ENCODE peak calls at places on chromosome 14, in four cellular contexts. W is A673, K is heart right ventricle, X is DND-41. M is an unnamed sample.
A peak's percentile ranks its signal among the peaks of the same experiment; 100 is the strongest.

GRCh38 chr14:78849952-78850351 is 679.8 kb downstream of the NRXN3 start:
- DNase-seq in W (no peak), K (no peak), X (no peak), M (no peak)

GRCh38 chr14:101072531-101072930 is 169.0 kb upstream of the RTL1 start:
- DNase-seq in W (no peak), K (no peak), X (peak; percentile 2), M (no peak)

GRCh38 chr14:98138666-98139065 is 1133.3 kb downstream of the BCL11B start:
- DNase-seq in W (peak; percentile 75), K (no peak), X (peak; percentile 81), M (peak; percentile 18)

GRCh38 chr14:24132061-24132685 is 1.7 kb downstream of the FITM1 start:
- DNase-seq in W (no peak), K (peak; percentile 50), X (no peak), M (no peak)

GRCh38 chr14:93954900-93955891 is 21.2 kb downstream of the ASB2 start:
- DNase-seq in W (no peak), K (no peak), X (peak; percentile 5), M (no peak)

GRCh38 chr14:68140801-68141200 is 321.2 kb downstream of the RAD51B start:
- DNase-seq in W (no peak), K (no peak), X (no peak), M (no peak)

GRCh38 chr14:22892488-22892887 is 9.5 kb downstream of the REM2 start:
- DNase-seq in W (no peak), K (no peak), X (no peak), M (no peak)

GRCh38 chr14:62943202-62943601 is 102.1 kb downstream of the KCNH5 start:
- DNase-seq in W (peak; percentile 33), K (no peak), X (no peak), M (no peak)

GRCh38 chr14:58430156-58430555 is 2.6 kb downstream of the KIAA0586 start:
- DNase-seq in W (no peak), K (no peak), X (no peak), M (no peak)

GRCh38 chr14:50798048-50798421 is 32.9 kb downstream of the NIN start:
- DNase-seq in W (no peak), K (no peak), X (no peak), M (no peak)

GRCh38 chr14:36556811-36557433 is 25.5 kb downstream of the NKX2-8 start:
- DNase-seq in W (peak; percentile 41), K (no peak), X (peak; percentile 33), M (peak; percentile 53)

GRCh38 chr14:24895243-24895583 is 154.7 kb downstream of the STXBP6 start:
- DNase-seq in W (no peak), K (no peak), X (no peak), M (no peak)

GRCh38 chr14:99119554-99119953 is 152.4 kb downstream of the BCL11B start:
- DNase-seq in W (no peak), K (no peak), X (no peak), M (no peak)

GRCh38 chr14:100031506-100032281 is 33.5 kb upstream of the EVL start:
- DNase-seq in W (peak; percentile 75), K (no peak), X (no peak), M (no peak)

DNA sequence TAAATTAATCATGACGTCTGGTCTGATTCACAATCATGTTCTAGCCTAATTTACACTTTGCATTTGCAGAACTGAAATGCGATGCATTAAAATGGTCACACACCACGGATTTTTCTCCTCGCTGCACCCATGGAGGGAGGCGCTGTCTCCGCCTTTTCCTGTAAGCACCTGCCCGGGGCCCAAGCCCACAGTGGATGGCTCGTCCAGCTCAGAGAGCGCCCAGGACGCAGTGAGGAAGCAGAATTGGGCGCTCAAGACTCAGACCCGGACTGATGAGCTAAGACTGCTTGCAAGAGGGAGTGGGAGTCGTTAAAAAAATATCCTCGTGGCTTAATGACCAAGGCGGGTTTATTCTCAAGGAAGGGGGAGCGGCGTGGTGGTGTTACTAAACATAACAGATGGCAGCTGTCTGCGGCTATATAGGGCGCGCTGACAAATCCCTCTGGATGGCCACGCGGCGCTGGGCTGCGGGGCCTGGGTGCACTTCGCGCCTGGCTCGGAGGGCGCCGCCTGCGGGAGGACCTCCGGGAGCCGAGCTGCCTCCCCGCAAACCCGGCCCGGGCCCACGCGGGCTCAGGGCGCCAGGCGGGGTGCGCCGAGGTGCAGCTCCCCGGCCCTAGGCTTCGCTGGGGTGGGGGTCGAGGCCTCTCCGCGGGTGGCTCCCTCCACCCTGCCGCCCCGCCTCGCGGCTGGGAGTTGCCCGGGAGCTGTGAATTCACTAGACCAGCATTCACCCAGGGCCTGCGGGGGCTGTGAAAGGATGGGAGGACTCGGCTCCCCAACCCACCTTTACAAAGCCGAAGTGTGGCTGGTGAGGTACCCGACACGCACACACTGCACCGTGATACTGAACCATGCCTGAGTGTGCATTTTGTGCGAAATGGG is 78.7 kb downstream of the PPM1A start:
- DNase-seq in W (peak; percentile 48), K (peak; percentile 23), X (no peak), M (no peak)
- TF ChIP-seq CTCF in W (no peak), K (peak; percentile 27), X (no peak), M (no peak)

GRCh38 chr14:104968541-104969401 is 9.4 kb downstream of the AHNAK2 start:
- DNase-seq in W (peak; percentile 36), K (no peak), X (no peak), M (no peak)
- H3K4me1 ChIP-seq in W (peaks cover 17% of the 10 kb centered on the region), K (peaks cover 50% of the 10 kb centered on the region), X (no peaks in the 10 kb centered on the region), M (no peaks in the 10 kb centered on the region)

GRCh38 chr14:28012629-28013415 is 753.8 kb upstream of the FOXG1 start:
- DNase-seq in W (no peak), K (no peak), X (no peak), M (no peak)
- TF ChIP-seq CTCF in W (no peak), K (no peak), X (no peak), M (no peak)

GRCh38 chr14:95495093-95495492 is 21.4 kb downstream of the SYNE3 start:
- DNase-seq in W (no peak), K (no peak), X (no peak), M (no peak)

GRCh38 chr14:95493503-95493902 is 22.9 kb downstream of the SYNE3 start:
- DNase-seq in W (no peak), K (no peak), X (no peak), M (no peak)

GRCh38 chr14:95493976-95494375 is 22.5 kb downstream of the SYNE3 start:
- DNase-seq in W (no peak), K (no peak), X (no peak), M (no peak)

GRCh38 chr14:95495538-95496025 is 20.9 kb downstream of the SYNE3 start:
- DNase-seq in W (no peak), K (no peak), X (no peak), M (no peak)

DNA sequence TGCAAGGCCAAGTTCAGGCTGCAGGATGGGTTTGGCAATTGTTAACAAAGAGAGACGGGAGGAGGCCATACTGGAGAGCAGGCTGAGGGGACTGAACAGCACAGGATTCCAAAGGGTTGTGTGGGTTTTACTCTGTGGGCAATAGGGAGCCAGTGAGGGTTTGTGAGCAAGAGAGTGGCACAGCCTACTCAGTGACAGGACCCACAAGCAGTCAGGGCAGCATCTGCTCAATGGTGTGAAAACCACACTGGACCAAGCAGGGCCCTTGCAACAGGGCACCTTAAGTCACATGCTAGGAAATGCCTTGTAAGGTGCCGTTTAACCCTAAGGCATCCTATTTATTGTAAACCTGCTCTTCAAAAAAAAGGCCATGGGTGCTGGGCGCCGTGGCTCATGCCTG is 22.0 kb downstream of the SYNE3 start:
- DNase-seq in W (no peak), K (no peak), X (no peak), M (no peak)
- H3K4me1 ChIP-seq in W (no peaks in the 10 kb centered on the region), K (peaks cover 73% of the 10 kb centered on the region), X (no peaks in the 10 kb centered on the region), M (peaks cover 69% of the 10 kb centered on the region)

GRCh38 chr14:91059576-91060471 is 617 bp downstream of the RPS6KA5 start:
- DNase-seq in W (peak; percentile 25), K (peak; percentile 33), X (no peak), M (peak; percentile 80)

GRCh38 chr14:91060472-91061308 is at the start of gene RPS6KA5:
- DNase-seq in W (peak; percentile 100), K (peak; percentile 100), X (peak; percentile 100), M (peak; percentile 99)

GRCh38 chr14:91058017-91058675 is 2.3 kb downstream of the RPS6KA5 start:
- DNase-seq in W (no peak), K (no peak), X (no peak), M (no peak)

GRCh38 chr14:91055016-91055415 is 5.4 kb downstream of the RPS6KA5 start:
- DNase-seq in W (no peak), K (no peak), X (no peak), M (no peak)

DNA sequence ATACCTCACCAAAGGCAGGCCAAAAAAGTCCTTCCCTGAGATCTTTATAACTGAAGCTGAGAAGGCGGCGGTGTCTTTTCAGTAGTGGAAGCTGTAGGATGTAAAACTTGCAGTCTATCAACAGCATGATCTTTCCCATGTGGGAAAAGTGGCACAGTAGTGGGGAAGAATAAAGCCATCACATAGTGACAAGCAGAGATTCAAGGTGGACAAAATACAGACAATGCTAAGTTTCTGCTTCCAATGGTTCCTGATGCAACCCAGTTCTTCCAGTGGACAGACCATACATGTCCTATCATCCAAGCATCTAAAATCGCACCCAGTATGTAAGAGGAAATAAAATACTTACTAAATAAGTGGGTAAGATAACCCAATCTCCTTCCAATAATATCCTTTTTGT is 4.1 kb downstream of the RPS6KA5 start:
- DNase-seq in W (no peak), K (no peak), X (no peak), M (no peak)
- TF ChIP-seq CTCF in W (no peak), K (no peak), X (no peak), M (no peak)

GRCh38 chr14:30894923-30895515 is 20.7 kb downstream of the COCH start:
- DNase-seq in W (no peak), K (no peak), X (no peak), M (no peak)

GRCh38 chr14:30893819-30894218 is 19.5 kb downstream of the COCH start:
- DNase-seq in W (no peak), K (no peak), X (no peak), M (no peak)

DNA sequence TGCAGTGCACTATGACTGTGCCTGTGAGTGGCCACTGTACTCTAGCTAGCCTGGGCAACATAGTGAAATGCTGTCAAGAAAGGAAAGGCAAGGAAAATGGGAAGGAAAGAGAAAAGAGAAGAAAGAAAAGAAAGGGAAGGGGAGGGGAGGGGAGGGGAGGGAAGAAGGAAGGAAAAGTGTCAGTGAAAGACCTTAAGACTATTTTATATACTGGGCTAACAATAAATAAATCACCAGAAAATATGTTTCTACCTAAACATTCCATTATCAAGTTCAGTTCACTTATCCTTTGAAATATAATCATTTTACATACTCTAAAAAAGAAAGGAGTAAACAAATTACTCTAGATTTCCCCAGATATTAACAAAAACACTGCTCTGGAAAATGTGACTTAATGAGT is 22.1 kb downstream of the COCH start:
- DNase-seq in W (no peak), K (no peak), X (no peak), M (no peak)
- H3K4me1 ChIP-seq in W (no peaks in the 10 kb centered on the region), K (no peaks in the 10 kb centered on the region), X (no peaks in the 10 kb centered on the region), M (no peaks in the 10 kb centered on the region)

GRCh38 chr14:54555651-54556050 is 11.3 kb upstream of the SAMD4A start:
- DNase-seq in W (no peak), K (no peak), X (no peak), M (no peak)
- TF ChIP-seq CTCF in W (peak; percentile 37), K (no peak), X (no peak), M (no peak)

GRCh38 chr14:34874386-34875030 is 652 bp downstream of the BAZ1A start:
- DNase-seq in W (peak; percentile 68), K (peak; percentile 42), X (peak; percentile 57), M (peak; percentile 59)

GRCh38 chr14:34873591-34874385 is 1.4 kb downstream of the BAZ1A start:
- DNase-seq in W (peak; percentile 95), K (peak; percentile 81), X (peak; percentile 95), M (peak; percentile 76)

GRCh38 chr14:34875031-34875922 is at the start of gene BAZ1A:
- DNase-seq in W (peak; percentile 96), K (peak; percentile 65), X (peak; percentile 70), M (peak; percentile 83)

GRCh38 chr14:34867199-34867598 is 8.0 kb downstream of the BAZ1A start:
- DNase-seq in W (no peak), K (no peak), X (no peak), M (no peak)

GRCh38 chr14:34872822-34873590 is 2.2 kb downstream of the BAZ1A start:
- DNase-seq in W (peak; percentile 30), K (no peak), X (no peak), M (no peak)
- H3K4me1 ChIP-seq in W (peaks cover 14% of the 10 kb centered on the region), K (peaks cover 41% of the 10 kb centered on the region), X (peaks cover 39% of the 10 kb centered on the region), M (no peaks in the 10 kb centered on the region)

M was measured in Caco-2.